ENCODE peak calls at places on chromosomes 3 and 15, in nine cellular contexts. T, C, F, P, U, M, W, A and X are unnamed samples.

GRCh38 chr3:18900994-18901393 is 247.3 kb upstream of the KCNH8 start:
- DNase-seq in T (no peak), C (no peak), F (no peak), P (no peak), U (no peak), M (no peak), W (no peak), A (no peak), X (no peak)

GRCh38 chr15:50881121-50882048 is 27.1 kb upstream of the AP4E1 start:
- DNase-seq in T (no peak), C (peak), F (no peak), P (no peak), U (no peak), M (no peak), W (no peak), A (no peak), X (peak)

GRCh38 chr3:31911124-31911523 is 69.9 kb downstream of the OSBPL10 start:
- DNase-seq in T (no peak), C (no peak), F (no peak), P (no peak), U (no peak), M (no peak), W (no peak), A (no peak), X (no peak)

GRCh38 chr3:174334111-174334510 is 525.0 kb upstream of the NAALADL2 start:
- DNase-seq in T (no peak), C (no peak), F (no peak), P (no peak), U (no peak), M (no peak), W (no peak), A (no peak), X (no peak)

GRCh38 chr3:54557538-54558419 is 370.1 kb downstream of the LRTM1 start:
- DNase-seq in T (no peak), C (no peak), F (no peak), P (no peak), U (no peak), M (no peak), W (peak), A (no peak), X (no peak)

GRCh38 chr3:65352951-65353350 is 665.2 kb upstream of the ADAMTS9 start:
- DNase-seq in T (no peak), C (peak), F (peak), P (no peak), U (no peak), M (no peak), W (no peak), A (no peak), X (no peak)

GRCh38 chr3:169686874-169687273 is 23.4 kb upstream of the MECOM start:
- DNase-seq in T (no peak), C (no peak), F (no peak), P (no peak), U (no peak), M (no peak), W (peak), A (no peak), X (no peak)

GRCh38 chr3:116873142-116873541 is 163.6 kb downstream of the TUSC7 start:
- DNase-seq in T (no peak), C (no peak), F (no peak), P (no peak), U (no peak), M (no peak), W (no peak), A (no peak), X (no peak)

GRCh38 chr3:22236490-22237271 is 485.7 kb upstream of the ZNF385D start:
- DNase-seq in T (no peak), C (no peak), F (no peak), P (no peak), U (no peak), M (no peak), W (no peak), A (no peak), X (peak)

GRCh38 chr15:29470794-29471193 is 201.2 kb upstream of the NSMCE3 start:
- DNase-seq in T (no peak), C (no peak), F (no peak), P (no peak), U (no peak), M (no peak), W (no peak), A (no peak), X (peak)

GRCh38 chr15:55661431-55661830 is 73.3 kb upstream of the PYGO1 start:
- DNase-seq in T (no peak), C (peak), F (no peak), P (no peak), U (no peak), M (no peak), W (no peak), A (no peak), X (no peak)

GRCh38 chr3:126476166-126476975 is 680 bp upstream of the ZXDC start:
- DNase-seq in T (no peak), C (peak), F (peak), P (peak), U (peak), M (no peak), W (peak), A (peak), X (peak)

GRCh38 chr3:51830986-51831385 is 30.4 kb upstream of the IQCF2 start:
- DNase-seq in T (no peak), C (no peak), F (no peak), P (no peak), U (no peak), M (no peak), W (no peak), A (no peak), X (no peak)

GRCh38 chr3:101074518-101074917 is 81.3 kb upstream of the ABI3BP start:
- DNase-seq in T (no peak), C (no peak), F (no peak), P (no peak), U (no peak), M (no peak), W (no peak), A (no peak), X (no peak)

GRCh38 chr3:17747184-17747889 is 4.9 kb upstream of the TBC1D5 start:
- DNase-seq in T (no peak), C (no peak), F (no peak), P (no peak), U (no peak), M (no peak), W (no peak), A (no peak), X (no peak)